ENCODE peak calls at places on chromosome 20, in nine cellular contexts. M, N, R, T, L, I, D, H and K are unnamed samples.

GRCh38 chr20:50788045-50788867 is 6.6 kb upstream of the BCAS4 start:
- DNase-seq in M (peak), N (no peak), R (peak), T (no peak), L (no peak), I (peak), D (no peak), H (no peak), K (peak)

GRCh38 chr20:32984196-32984595 is 20.0 kb downstream of the SUN5 start:
- DNase-seq in M (no peak), N (no peak), R (no peak), T (no peak), L (peak), I (no peak), D (no peak), H (no peak), K (no peak)

GRCh38 chr20:21835042-21835441 is 129.6 kb downstream of the PAX1 start:
- DNase-seq in M (no peak), N (no peak), R (no peak), T (no peak), L (no peak), I (no peak), D (no peak), H (no peak), K (no peak)

GRCh38 chr20:25987073-25987927 is 290.6 kb upstream of the ZNF337 start:
- DNase-seq in M (no peak), N (peak), R (peak), T (peak), L (no peak), I (peak), D (peak), H (peak), K (peak)

GRCh38 chr20:38338849-38339520 is 7.3 kb upstream of the LBP start:
- DNase-seq in M (peak), N (no peak), R (no peak), T (no peak), L (no peak), I (no peak), D (no peak), H (no peak), K (peak)

GRCh38 chr20:60642546-60642945 is 609.5 kb upstream of the CDH4 start:
- DNase-seq in M (no peak), N (no peak), R (no peak), T (no peak), L (no peak), I (no peak), D (no peak), H (no peak), K (no peak)

GRCh38 chr20:16100767-16101166 is 472.5 kb downstream of the KIF16B start:
- DNase-seq in M (no peak), N (no peak), R (no peak), T (no peak), L (no peak), I (no peak), D (no peak), H (no peak), K (no peak)

GRCh38 chr20:14720251-14720650 is 382.8 kb upstream of the FLRT3 start:
- DNase-seq in M (no peak), N (no peak), R (no peak), T (no peak), L (no peak), I (no peak), D (no peak), H (no peak), K (no peak)

GRCh38 chr20:44384423-44385027 is 29.0 kb downstream of the HNF4A start:
- DNase-seq in M (peak), N (peak), R (peak), T (peak), L (peak), I (peak), D (peak), H (peak), K (peak)

GRCh38 chr20:22729180-22729579 is 144.8 kb upstream of the FOXA2 start:
- DNase-seq in M (peak), N (no peak), R (no peak), T (no peak), L (no peak), I (no peak), D (no peak), H (no peak), K (no peak)

GRCh38 chr20:41085606-41086005 is 51.7 kb upstream of the PLCG1 start:
- DNase-seq in M (no peak), N (no peak), R (no peak), T (no peak), L (no peak), I (no peak), D (no peak), H (no peak), K (no peak)

GRCh38 chr20:53848304-53848703 is 222.1 kb downstream of the BCAS1 start:
- DNase-seq in M (no peak), N (no peak), R (no peak), T (no peak), L (no peak), I (no peak), D (no peak), H (no peak), K (no peak)

GRCh38 chr20:50918403-50918802 is 12.8 kb downstream of the ADNP start:
- DNase-seq in M (no peak), N (no peak), R (peak), T (no peak), L (no peak), I (peak), D (no peak), H (no peak), K (no peak)

GRCh38 chr20:38604873-38605303 is 3.3 kb downstream of the ARHGAP40 start:
- DNase-seq in M (peak), N (no peak), R (peak), T (no peak), L (no peak), I (no peak), D (no peak), H (no peak), K (peak)

GRCh38 chr20:62134735-62135231 is 8.4 kb downstream of the PSMA7 start:
- DNase-seq in M (no peak), N (no peak), R (no peak), T (peak), L (no peak), I (peak), D (no peak), H (no peak), K (no peak)

GRCh38 chr20:46179811-46180326 is 61.8 kb downstream of the CD40 start:
- DNase-seq in M (no peak), N (no peak), R (no peak), T (no peak), L (peak), I (no peak), D (no peak), H (no peak), K (no peak)

GRCh38 chr20:63222541-63222940 is 6.6 kb upstream of the YTHDF1 start:
- DNase-seq in M (no peak), N (no peak), R (no peak), T (no peak), L (no peak), I (no peak), D (no peak), H (no peak), K (no peak)

GRCh38 chr20:43528258-43528875 is 20.9 kb downstream of the L3MBTL1 start:
- DNase-seq in M (no peak), N (no peak), R (no peak), T (no peak), L (no peak), I (no peak), D (no peak), H (no peak), K (no peak)

GRCh38 chr20:35306931-35307517 is 14.8 kb upstream of the FAM83C start:
- DNase-seq in M (peak), N (peak), R (peak), T (peak), L (peak), I (peak), D (no peak), H (peak), K (peak)

GRCh38 chr20:51380401-51381385 is 161.8 kb downstream of the NFATC2 start:
- DNase-seq in M (no peak), N (no peak), R (no peak), T (no peak), L (no peak), I (no peak), D (no peak), H (no peak), K (no peak)

GRCh38 chr20:62631336-62632317 is 10.7 kb upstream of the SLCO4A1 start:
- DNase-seq in M (no peak), N (no peak), R (no peak), T (no peak), L (no peak), I (no peak), D (peak), H (no peak), K (no peak)

GRCh38 chr20:63957690-63958441 is 1.6 kb upstream of the UCKL1 start:
- DNase-seq in M (no peak), N (no peak), R (peak), T (no peak), L (no peak), I (no peak), D (peak), H (no peak), K (no peak)

GRCh38 chr20:33850159-33850558 is 39.0 kb downstream of the CHMP4B start:
- DNase-seq in M (no peak), N (no peak), R (no peak), T (no peak), L (no peak), I (no peak), D (no peak), H (no peak), K (no peak)

GRCh38 chr20:10466325-10466724 is 31.2 kb downstream of the SLX4IP start:
- DNase-seq in M (no peak), N (no peak), R (peak), T (no peak), L (peak), I (peak), D (no peak), H (no peak), K (no peak)

GRCh38 chr20:52448513-52448912 is 256.9 kb upstream of the ZFP64 start:
- DNase-seq in M (no peak), N (no peak), R (no peak), T (no peak), L (no peak), I (no peak), D (no peak), H (no peak), K (no peak)

DNA sequence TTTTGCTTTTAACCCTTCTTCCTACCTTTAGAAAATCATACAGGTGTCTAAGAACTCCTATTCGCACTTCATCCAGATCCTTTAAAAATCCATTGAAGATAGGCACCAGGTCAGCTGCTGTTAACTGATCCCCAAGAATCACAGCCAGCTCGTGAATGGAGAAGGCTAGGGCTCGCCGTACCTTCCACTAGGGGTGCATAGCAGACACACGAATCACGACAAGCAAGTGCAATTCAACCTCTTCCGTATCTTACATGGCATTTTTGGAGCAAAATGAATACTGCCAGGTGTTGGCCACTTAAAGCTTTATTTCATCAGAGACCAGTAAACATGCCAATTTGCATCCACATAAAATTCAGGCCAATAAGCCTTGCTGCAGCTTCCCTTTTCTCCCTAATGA is 10.8 kb upstream of the ANKRD60 start:
- DNase-seq in M (no peak), N (no peak), R (peak), T (no peak), L (no peak), I (no peak), D (no peak), H (no peak), K (no peak)
- TF ChIP-seq CTCF in M (no peak), N (no peak), R (no peak), T (no peak), L (no peak), I (no peak), D (no peak), H (no peak), K (no peak)

GRCh38 chr20:49287555-49288249 is 9.8 kb upstream of the ZNFX1 start:
- DNase-seq in M (no peak), N (no peak), R (peak), T (no peak), L (no peak), I (peak), D (no peak), H (no peak), K (peak)

GRCh38 chr20:49286689-49287551 is 9.1 kb upstream of the ZNFX1 start:
- DNase-seq in M (peak), N (no peak), R (peak), T (no peak), L (no peak), I (no peak), D (no peak), H (no peak), K (peak)

GRCh38 chr20:49285813-49286494 is 8.1 kb upstream of the ZNFX1 start:
- DNase-seq in M (no peak), N (no peak), R (no peak), T (no peak), L (no peak), I (no peak), D (no peak), H (no peak), K (no peak)

GRCh38 chr20:49288784-49289696 is 11.2 kb upstream of the ZNFX1 start:
- DNase-seq in M (peak), N (no peak), R (no peak), T (no peak), L (no peak), I (no peak), D (no peak), H (no peak), K (no peak)

GRCh38 chr20:49288250-49288751 is 10.4 kb upstream of the ZNFX1 start:
- DNase-seq in M (no peak), N (no peak), R (no peak), T (no peak), L (no peak), I (no peak), D (no peak), H (no peak), K (no peak)
- TF ChIP-seq CTCF in M (no peak), N (no peak), R (no peak), T (no peak), L (no peak), I (no peak), D (no peak), H (no peak), K (no peak)

GRCh38 chr20:2816583-2817340 is 598 bp downstream of the TMEM239 start:
- DNase-seq in M (no peak), N (no peak), R (no peak), T (no peak), L (no peak), I (no peak), D (peak), H (no peak), K (no peak)
- TF ChIP-seq CTCF in M (no peak), N (no peak), R (no peak), T (no peak), L (no peak), I (no peak), D (no peak), H (no peak), K (no peak)

GRCh38 chr20:36507746-36508145 is 33.6 kb upstream of the MYL9 start:
- DNase-seq in M (no peak), N (no peak), R (no peak), T (no peak), L (no peak), I (no peak), D (no peak), H (no peak), K (no peak)

GRCh38 chr20:36501367-36502006 is 39.8 kb upstream of the MYL9 start:
- DNase-seq in M (no peak), N (no peak), R (no peak), T (no peak), L (no peak), I (no peak), D (no peak), H (no peak), K (no peak)

GRCh38 chr20:36504295-36504694 is 37.0 kb upstream of the MYL9 start:
- DNase-seq in M (no peak), N (no peak), R (no peak), T (no peak), L (no peak), I (no peak), D (no peak), H (no peak), K (no peak)

GRCh38 chr20:36506253-36506652 is 35.1 kb upstream of the MYL9 start:
- DNase-seq in M (peak), N (no peak), R (no peak), T (no peak), L (no peak), I (no peak), D (no peak), H (no peak), K (peak)
- TF ChIP-seq CTCF in M (peak), N (peak), R (peak), T (no peak), L (no peak), I (peak), D (no peak), H (peak), K (peak)